ENCODE peak calls at places on chromosome 9, in six cellular contexts. U is cardiac muscle cell, B is astrocyte of the spinal cord, W is fibroblast of lung, H is AG04449, R is endothelial cell. L is an unnamed sample.

GRCh38 chr9:12185856-12186255 is 507.3 kb upstream of the TYRP1 start:
- DNase-seq in U (no peak), B (no peak), W (no peak), H (no peak), R (no peak), L (no peak)

GRCh38 chr9:129273136-129273895 is 95.3 kb upstream of the IER5L start:
- DNase-seq in U (no peak), B (no peak), W (no peak), H (no peak), R (no peak), L (no peak)

GRCh38 chr9:72363226-72363625 is 1.8 kb downstream of the ZFAND5 start:
- DNase-seq in U (no peak), B (no peak), W (no peak), H (no peak), R (no peak), L (no peak)

GRCh38 chr9:131788851-131789250 is 49.0 kb upstream of the RAPGEF1 start:
- DNase-seq in U (no peak), B (no peak), W (no peak), H (no peak), R (no peak), L (no peak)

GRCh38 chr9:130756460-130757152 is 63.0 kb downstream of the EXOSC2 start:
- DNase-seq in U (no peak), B (no peak), W (no peak), H (no peak), R (no peak), L (no peak)

GRCh38 chr9:86909388-86909787 is 37.9 kb downstream of the GAS1 start:
- DNase-seq in U (no peak), B (peak), W (peak), H (no peak), R (no peak), L (peak)

GRCh38 chr9:121207371-121207940 is 5.8 kb upstream of the RAB14 start:
- DNase-seq in U (no peak), B (no peak), W (no peak), H (no peak), R (no peak), L (no peak)

GRCh38 chr9:109329274-109330258 is 8.7 kb upstream of the EPB41L4B start:
- DNase-seq in U (peak), B (peak), W (peak), H (no peak), R (no peak), L (peak)

GRCh38 chr9:129275626-129276247 is 97.7 kb upstream of the IER5L start:
- DNase-seq in U (no peak), B (no peak), W (no peak), H (no peak), R (no peak), L (peak)

GRCh38 chr9:126624912-126625311 is 11.2 kb downstream of the LMX1B start:
- DNase-seq in U (no peak), B (no peak), W (no peak), H (no peak), R (no peak), L (no peak)

GRCh38 chr9:79570449-79571308 is 1.1 kb upstream of the TLE4 start:
- DNase-seq in U (peak), B (peak), W (peak), H (peak), R (peak), L (peak)

GRCh38 chr9:123390337-123391135 is 34.5 kb downstream of the CRB2 start:
- DNase-seq in U (no peak), B (no peak), W (no peak), H (no peak), R (no peak), L (no peak)

GRCh38 chr9:122346478-122347347 is 24.1 kb upstream of the PTGS1 start:
- DNase-seq in U (peak), B (peak), W (peak), H (no peak), R (peak), L (no peak)

GRCh38 chr9:129646252-129646651 is 4.3 kb upstream of the ASB6 start:
- DNase-seq in U (no peak), B (no peak), W (no peak), H (no peak), R (no peak), L (no peak)

GRCh38 chr9:36187414-36187813 is 3.3 kb upstream of the CLTA start:
- DNase-seq in U (no peak), B (peak), W (peak), H (peak), R (no peak), L (no peak)

GRCh38 chr9:138047469-138048040 is 170.0 kb downstream of the CACNA1B start:
- DNase-seq in U (peak), B (no peak), W (no peak), H (no peak), R (no peak), L (no peak)

GRCh38 chr9:7266911-7267555 is 509.3 kb downstream of the KDM4C start:
- DNase-seq in U (no peak), B (no peak), W (no peak), H (no peak), R (no peak), L (peak)

GRCh38 chr9:133995012-133995896 is 3.1 kb upstream of the VAV2 start:
- DNase-seq in U (no peak), B (no peak), W (peak), H (no peak), R (no peak), L (no peak)
- TF ChIP-seq CTCF in U (no peak), B (peak), W (peak), H (no peak), R (no peak), L (no peak)

GRCh38 chr9:34140853-34141252 is 14.4 kb upstream of the DCAF12 start:
- DNase-seq in U (no peak), B (no peak), W (no peak), H (no peak), R (no peak), L (peak)

GRCh38 chr9:34134521-34134920 is 8.0 kb upstream of the DCAF12 start:
- DNase-seq in U (no peak), B (no peak), W (no peak), H (no peak), R (no peak), L (no peak)

GRCh38 chr9:34145165-34145564 is 18.7 kb upstream of the DCAF12 start:
- DNase-seq in U (no peak), B (no peak), W (peak), H (no peak), R (no peak), L (no peak)

GRCh38 chr9:34143116-34143515 is 16.6 kb upstream of the DCAF12 start:
- DNase-seq in U (no peak), B (no peak), W (no peak), H (no peak), R (no peak), L (peak)

GRCh38 chr9:34139477-34140146 is 13.1 kb upstream of the DCAF12 start:
- DNase-seq in U (peak), B (peak), W (peak), H (peak), R (no peak), L (peak)
- TF ChIP-seq CTCF in U (peak), B (peak), W (peak), H (peak), R (no peak), L (peak)

GRCh38 chr9:3675964-3676363 is 150.2 kb upstream of the RFX3 start:
- DNase-seq in U (no peak), B (no peak), W (no peak), H (no peak), R (no peak), L (no peak)
- TF ChIP-seq CTCF in U (no peak), B (no peak), W (no peak), H (no peak), R (no peak), L (no peak)

DNA sequence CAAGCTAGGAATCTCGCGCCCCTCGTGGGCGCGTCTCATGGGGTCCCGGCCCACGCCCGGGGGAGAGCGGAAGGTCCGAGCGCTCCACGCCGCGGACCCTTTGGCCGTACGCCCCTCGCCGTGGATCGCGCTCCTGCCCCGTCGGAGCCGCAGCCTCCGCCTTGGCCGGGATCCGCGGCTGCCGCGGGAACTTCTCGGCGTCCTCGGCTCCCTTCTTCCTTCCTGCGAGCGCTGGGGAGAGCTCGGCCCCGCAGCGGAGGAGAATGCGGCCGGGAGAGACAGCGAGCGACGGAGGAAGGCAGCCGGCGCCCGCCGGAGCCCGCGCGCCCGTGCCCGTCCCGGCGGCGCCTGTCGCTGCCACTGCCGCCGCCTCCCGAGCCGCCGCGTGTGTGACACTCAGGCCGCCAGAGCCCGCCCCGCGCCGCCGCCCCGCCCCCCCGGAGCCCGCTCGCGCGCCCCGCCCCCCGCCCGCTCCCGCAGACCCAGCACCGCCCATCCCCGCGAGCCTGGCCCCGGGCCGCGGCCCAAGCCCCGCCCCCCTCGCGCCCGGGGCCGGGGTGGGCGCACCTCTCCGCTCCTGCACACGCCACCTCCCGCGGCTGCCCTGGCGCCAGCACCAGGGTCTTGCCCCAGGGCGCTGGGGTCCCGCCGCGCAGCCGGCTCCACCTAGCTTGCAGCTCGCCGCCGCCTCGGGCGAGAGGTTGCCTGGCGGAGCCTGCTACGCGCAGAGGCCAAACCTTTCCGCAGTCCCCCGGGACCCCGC is at the start of gene SHB:
- DNase-seq in U (peak), B (no peak), W (peak), H (no peak), R (peak), L (peak)
- TF ChIP-seq CTCF in U (no peak), B (no peak), W (no peak), H (no peak), R (no peak), L (peak)

GRCh38 chr9:133487331-133487725 is 8.4 kb upstream of the SLC2A6 start:
- DNase-seq in U (no peak), B (no peak), W (no peak), H (no peak), R (no peak), L (no peak)

GRCh38 chr9:133483611-133484010 is 4.7 kb upstream of the SLC2A6 start:
- DNase-seq in U (no peak), B (no peak), W (no peak), H (no peak), R (no peak), L (no peak)

GRCh38 chr9:133484671-133485437 is 6.0 kb upstream of the SLC2A6 start:
- DNase-seq in U (no peak), B (no peak), W (no peak), H (no peak), R (no peak), L (no peak)

GRCh38 chr9:133488686-133489252 is 9.9 kb upstream of the SLC2A6 start:
- DNase-seq in U (no peak), B (no peak), W (no peak), H (no peak), R (no peak), L (no peak)

GRCh38 chr9:133485531-133486260 is 6.8 kb upstream of the SLC2A6 start:
- DNase-seq in U (no peak), B (no peak), W (no peak), H (no peak), R (no peak), L (no peak)
- TF ChIP-seq CTCF in U (no peak), B (peak), W (no peak), H (no peak), R (no peak), L (no peak)

DNA sequence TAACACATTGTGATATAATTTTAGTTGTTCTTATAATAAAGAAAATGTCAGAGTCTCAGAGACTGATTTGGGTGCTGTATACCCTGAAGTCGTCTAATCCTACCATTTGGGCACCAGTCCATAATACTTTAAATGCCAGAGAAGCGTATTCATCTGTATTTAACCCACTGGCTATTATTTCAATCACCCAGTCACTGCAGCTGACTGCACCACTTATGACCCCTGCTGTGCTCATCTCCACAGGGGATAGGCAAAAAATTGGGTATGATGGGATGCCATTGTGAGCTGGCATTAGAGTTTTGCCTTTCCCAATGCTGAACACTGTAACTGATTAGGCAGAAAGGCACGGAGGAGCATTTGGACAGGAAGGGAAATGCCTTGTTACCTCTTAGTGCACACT is 599.7 kb downstream of the CAAP1 start:
- DNase-seq in U (no peak), B (peak), W (peak), H (no peak), R (no peak), L (no peak)
- TF ChIP-seq CTCF in U (no peak), B (no peak), W (no peak), H (no peak), R (no peak), L (no peak)